ENCODE peak calls at places on chromosomes 1 and 21, in five cellular contexts. One of them, this sample, is unnamed.

GRCh38 chr1:222815367-222815765 is 527 bp downstream of the DISP1 start:
- DNase-seq in A172: peak
- DNase-seq in GM19239: peak
- DNase-seq in hippocampal formation: no peak
- DNase-seq in fibroblast of pulmonary artery: peak
- DNase-seq in this sample: no peak

GRCh38 chr21:14560555-14560954 is 14.4 kb upstream of the SAMSN1 start:
- DNase-seq in A172: no peak
- DNase-seq in GM19239: no peak
- DNase-seq in hippocampal formation: no peak
- DNase-seq in fibroblast of pulmonary artery: no peak
- DNase-seq in this sample: no peak

GRCh38 chr1:222165625-222166024 is 382.3 kb downstream of the HHIPL2 start:
- DNase-seq in A172: no peak
- DNase-seq in GM19239: no peak
- DNase-seq in hippocampal formation: no peak
- DNase-seq in fibroblast of pulmonary artery: no peak
- DNase-seq in this sample: no peak

GRCh38 chr1:21383785-21384401 is 56.0 kb upstream of the NBPF3 start:
- DNase-seq in A172: no peak
- DNase-seq in GM19239: no peak
- DNase-seq in hippocampal formation: no peak
- DNase-seq in fibroblast of pulmonary artery: no peak
- DNase-seq in this sample: no peak

GRCh38 chr1:78570539-78570938 is 49.7 kb upstream of the IFI44L start:
- DNase-seq in A172: no peak
- DNase-seq in GM19239: no peak
- DNase-seq in hippocampal formation: no peak
- DNase-seq in fibroblast of pulmonary artery: no peak
- DNase-seq in this sample: no peak

GRCh38 chr1:42035205-42035829 is 116.6 kb upstream of the HIVEP3 start:
- DNase-seq in A172: peak
- DNase-seq in GM19239: peak
- DNase-seq in hippocampal formation: peak
- DNase-seq in fibroblast of pulmonary artery: peak
- DNase-seq in this sample: peak

GRCh38 chr1:70966018-70966638 is 81.5 kb downstream of the PTGER3 start:
- DNase-seq in A172: no peak
- DNase-seq in GM19239: no peak
- DNase-seq in hippocampal formation: no peak
- DNase-seq in fibroblast of pulmonary artery: peak
- DNase-seq in this sample: no peak

GRCh38 chr1:115135681-115136080 is 46.4 kb upstream of the TSPAN2 start:
- DNase-seq in A172: no peak
- DNase-seq in GM19239: no peak
- DNase-seq in hippocampal formation: no peak
- DNase-seq in fibroblast of pulmonary artery: peak
- DNase-seq in this sample: no peak

GRCh38 chr1:227603327-227603726 is 40.0 kb downstream of the ZNF678 start:
- DNase-seq in A172: no peak
- DNase-seq in GM19239: no peak
- DNase-seq in hippocampal formation: no peak
- DNase-seq in fibroblast of pulmonary artery: no peak
- DNase-seq in this sample: no peak

GRCh38 chr1:7576946-7577657 is 194.0 kb upstream of the VAMP3 start:
- DNase-seq in A172: no peak
- DNase-seq in GM19239: no peak
- DNase-seq in hippocampal formation: no peak
- DNase-seq in fibroblast of pulmonary artery: peak
- DNase-seq in this sample: no peak

This sample was measured in uterus.